ENCODE peak calls at places on chromosomes 2 and 18, in nine cellular contexts. D, O, K, G, F, V, I, X and B are unnamed samples.

GRCh38 chr2:158182681-158183350 is 81.1 kb downstream of the UPP2 start:
- DNase-seq in F (no peak), V (no peak), D (no peak), O (no peak), X (no peak), G (no peak), I (no peak), K (no peak), B (no peak)

GRCh38 chr2:185208261-185208660 is 530.3 kb upstream of the FSIP2 start:
- DNase-seq in V (peak; percentile 54), O (no peak), X (no peak), I (peak; percentile 61), F (no peak), G (peak; percentile 70), K (peak; percentile 16), D (no peak), B (no peak)

GRCh38 chr2:177254433-177255226 is 9.9 kb downstream of the NFE2L2 start:
- DNase-seq in I (peak; percentile 22), K (no peak), V (no peak), O (no peak), G (no peak), X (peak; percentile 62), D (no peak), F (no peak), B (no peak)

GRCh38 chr18:34772887-34773286 is 62.8 kb downstream of the DTNA start:
- DNase-seq in F (no peak), K (peak; percentile 49), I (no peak), D (no peak), X (no peak), O (no peak), V (no peak), G (no peak), B (no peak)

GRCh38 chr2:162071016-162071415 is 3.0 kb downstream of the DPP4 start:
- DNase-seq in X (no peak), I (no peak), V (no peak), O (no peak), K (no peak), G (no peak), F (no peak), D (no peak), B (no peak)

GRCh38 chr2:184685999-184686841 is 87.9 kb downstream of the ZNF804A start:
- DNase-seq in V (no peak), G (no peak), X (peak; percentile 16), F (no peak), D (no peak), I (no peak), K (peak; percentile 12), O (no peak), B (peak; percentile 56)

GRCh38 chr2:200379481-200380120 is 73.1 kb downstream of the SPATS2L start:
- DNase-seq in F (no peak), K (no peak), G (no peak), X (no peak), O (no peak), V (no peak), D (no peak), I (no peak), B (no peak)

GRCh38 chr2:229340086-229340760 is 69.1 kb upstream of the PID1 start:
- DNase-seq in I (no peak), O (no peak), D (no peak), K (peak; percentile 92), X (no peak), G (peak; percentile 53), V (no peak), F (no peak), B (no peak)

GRCh38 chr2:153519260-153519875 is 40.8 kb upstream of the RPRM start:
- DNase-seq in D (no peak), G (peak; percentile 77), V (peak; percentile 85), K (peak; percentile 54), X (peak; percentile 69), O (peak; percentile 46), F (peak; percentile 51), I (peak; percentile 39), B (peak; percentile 64)

GRCh38 chr18:75003764-75004690 is 204.9 kb downstream of the PTGR3 start:
- DNase-seq in G (no peak), F (no peak), D (no peak), I (peak; percentile 18), K (no peak), O (no peak), V (no peak), X (peak; percentile 76), B (no peak)

GRCh38 chr18:48719988-48720654 is 181.3 kb downstream of the CTIF start:
- DNase-seq in X (peak; percentile 51), F (peak; percentile 62), I (peak; percentile 31), V (peak; percentile 89), D (no peak), G (no peak), K (no peak), O (no peak), B (no peak)

GRCh38 chr2:119293254-119293653 is 69.6 kb downstream of the STEAP3 start:
- DNase-seq in K (peak; percentile 6), X (no peak), I (no peak), G (peak; percentile 38), V (no peak), F (no peak), D (no peak), O (no peak), B (no peak)

GRCh38 chr2:81266106-81266505 is 961.6 kb upstream of the LRRTM1 start:
- DNase-seq in X (no peak), G (peak; percentile 53), K (peak; percentile 4), D (no peak), O (peak; percentile 46), I (peak; percentile 4), F (no peak), V (no peak), B (no peak)

GRCh38 chr2:62147610-62148301 is 48.2 kb upstream of the B3GNT2 start:
- DNase-seq in O (no peak), K (peak; percentile 78), D (no peak), I (no peak), V (no peak), G (peak; percentile 70), X (no peak), F (no peak), B (no peak)

GRCh38 chr2:10019174-10019971 is 24.0 kb upstream of the KLF11 start:
- DNase-seq in G (no peak), F (peak; percentile 38), D (no peak), V (no peak), K (peak; percentile 51), O (no peak), I (no peak), X (peak; percentile 45), B (peak; percentile 65)

GRCh38 chr2:112262876-112263275 is 8.0 kb upstream of the ZC3H8 start:
- DNase-seq in G (no peak), D (no peak), F (no peak), X (no peak), V (no peak), O (no peak), I (no peak), K (no peak), B (no peak)

GRCh38 chr18:21083017-21083416 is 28.6 kb downstream of the ROCK1 start:
- DNase-seq in O (no peak), K (no peak), V (no peak), D (no peak), I (no peak), X (no peak), F (no peak), G (no peak), B (no peak)

GRCh38 chr2:207558106-207558505 is 28.3 kb downstream of the CREB1 start:
- DNase-seq in I (no peak), F (no peak), V (no peak), O (no peak), X (no peak), G (no peak), K (peak; percentile 93), D (no peak), B (no peak)

GRCh38 chr2:64212346-64212745 is 68.1 kb upstream of the PELI1 start:
- DNase-seq in K (peak; percentile 66), G (peak; percentile 28), X (no peak), O (peak; percentile 44), I (no peak), F (no peak), D (no peak), V (no peak), B (no peak)

GRCh38 chr18:78607784-78608183 is 371.8 kb upstream of the SALL3 start:
- DNase-seq in O (no peak), I (no peak), V (no peak), X (no peak), D (no peak), K (no peak), G (no peak), F (no peak), B (no peak)
- H3K9me3 ChIP-seq in O (no peaks in the 10 kb centered on the region), I (no peaks in the 10 kb centered on the region), V (no peaks in the 10 kb centered on the region), X (no peaks in the 10 kb centered on the region), D (no peaks in the 10 kb centered on the region), K (no peaks in the 10 kb centered on the region), G (no peaks in the 10 kb centered on the region), F (no peaks in the 10 kb centered on the region), B (no peaks in the 10 kb centered on the region)

DNA sequence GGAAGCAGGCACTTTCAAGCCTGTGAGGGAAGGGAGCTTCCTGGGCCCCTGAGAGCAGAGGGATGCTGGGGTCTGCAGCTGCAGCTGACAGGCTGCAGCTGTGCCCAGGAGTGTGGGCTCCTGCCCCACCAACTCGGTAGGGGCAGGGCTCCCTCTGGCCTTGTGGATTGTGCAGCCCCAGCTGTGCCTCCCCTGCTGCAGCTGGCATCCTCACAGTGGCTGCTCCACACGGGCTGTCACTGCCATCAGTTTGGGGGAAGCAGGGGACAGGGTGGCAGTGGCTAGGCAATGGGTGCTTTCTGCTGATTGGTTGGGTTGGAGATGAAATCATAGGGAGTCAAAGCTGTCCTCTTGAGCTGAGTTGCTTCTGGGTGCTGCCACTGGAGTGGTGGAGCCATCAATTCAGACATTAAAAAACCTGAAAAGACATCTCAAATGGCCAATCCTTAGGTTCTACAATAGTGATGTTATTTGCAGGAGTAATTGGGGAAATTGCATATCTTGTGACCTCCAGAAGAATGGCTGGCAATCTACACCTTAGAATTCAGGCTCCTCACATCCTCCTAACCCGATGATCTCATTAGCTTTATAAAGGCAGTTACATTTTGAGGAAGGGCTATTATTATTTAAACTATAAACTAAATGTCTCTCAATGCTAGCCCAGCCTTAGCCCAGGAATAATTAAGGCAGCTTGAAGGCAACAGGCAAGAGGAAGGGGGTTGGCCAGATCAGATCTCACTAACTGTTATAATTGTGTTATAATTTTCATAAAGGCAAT is 41.3 kb downstream of the FAM171B start:
- DNase-seq in I (no peak), G (no peak), K (no peak), V (no peak), X (no peak), D (no peak), F (no peak), O (no peak), B (no peak)
- H3K9me3 ChIP-seq in I (no peaks in the 10 kb centered on the region), G (peaks cover 5% of the 10 kb centered on the region), K (no peaks in the 10 kb centered on the region), V (no peaks in the 10 kb centered on the region), X (no peaks in the 10 kb centered on the region), D (no peaks in the 10 kb centered on the region), F (peaks cover 5% of the 10 kb centered on the region), O (no peaks in the 10 kb centered on the region), B (no peaks in the 10 kb centered on the region)

GRCh38 chr2:6986894-6987487 is 69.8 kb downstream of the RNF144A start:
- DNase-seq in O (no peak), F (no peak), D (no peak), I (no peak), V (no peak), K (no peak), G (no peak), X (peak; percentile 73), B (no peak)
- H3K9me3 ChIP-seq in O (no peaks in the 10 kb centered on the region), F (peaks cover 1% of the 10 kb centered on the region), D (no peaks in the 10 kb centered on the region), I (peaks cover 3% of the 10 kb centered on the region), V (no peaks in the 10 kb centered on the region), K (no peaks in the 10 kb centered on the region), G (no peaks in the 10 kb centered on the region), X (no peaks in the 10 kb centered on the region), B (no peaks in the 10 kb centered on the region)

DNA sequence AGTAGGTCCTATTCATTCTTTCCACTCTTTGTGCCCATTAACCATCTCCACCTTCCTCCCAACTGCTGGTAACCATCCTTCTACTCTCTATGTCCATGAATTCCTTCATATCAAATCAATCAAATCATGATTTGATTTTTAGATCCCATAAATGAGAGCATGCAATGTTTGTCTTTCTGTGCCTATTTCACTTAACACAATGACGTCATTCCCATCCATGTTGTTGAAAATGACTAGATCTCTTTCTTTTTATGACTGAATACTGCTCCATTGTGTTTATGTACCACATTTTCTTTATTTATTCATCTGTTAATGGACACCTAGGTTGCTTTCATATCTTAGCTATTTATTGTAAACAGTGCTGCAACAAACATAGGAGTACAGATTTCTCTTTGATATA is 827.3 kb upstream of the NRXN1 start:
- DNase-seq in D (no peak), V (no peak), O (no peak), F (no peak), X (no peak), K (no peak), G (no peak), I (no peak), B (no peak)
- H3K9me3 ChIP-seq in D (peaks cover 3% of the 10 kb centered on the region), V (no peaks in the 10 kb centered on the region), O (no peaks in the 10 kb centered on the region), F (no peaks in the 10 kb centered on the region), X (no peaks in the 10 kb centered on the region), K (no peaks in the 10 kb centered on the region), G (no peaks in the 10 kb centered on the region), I (no peaks in the 10 kb centered on the region), B (peaks cover 3% of the 10 kb centered on the region)